ENCODE peak calls at places on chromosomes 3 and 15, in eight cellular contexts. I is AG08396; W is GM13976; Y is cardiac septum; L is HFFc6; P is stimulated activated CD8-positive, alpha-beta memory T cell treated with anti-CD3 and anti-CD28 coated beads, Interleukin-4, amount 100 ng/mL, for 4 hours; U is brain microvascular endothelial cell; S is T-helper 2 cell. F is an unnamed sample.

GRCh38 chr3:43455233-43455632 is 166.6 kb downstream of the ANO10 start:
- DNase-seq in I (peak), W (no peak), Y (no peak), L (peak), P (no peak), U (peak), S (no peak), F (peak)

GRCh38 chr3:23202203-23202920 is 765 bp upstream of the UBE2E2 start:
- DNase-seq in I (no peak), W (no peak), Y (no peak), L (no peak), P (no peak), U (peak), S (no peak), F (no peak)

GRCh38 chr3:39445927-39446326 is 21.6 kb upstream of the MOBP start:
- DNase-seq in I (no peak), W (no peak), Y (no peak), L (no peak), P (no peak), U (no peak), S (no peak), F (no peak)

GRCh38 chr15:75727851-75728715 is 15.4 kb upstream of the CSPG4 start:
- DNase-seq in I (peak), W (peak), Y (no peak), L (no peak), P (peak), U (no peak), S (peak), F (no peak)

GRCh38 chr15:70301396-70301795 is 203.7 kb upstream of the TLE3 start:
- DNase-seq in I (no peak), W (no peak), Y (no peak), L (no peak), P (no peak), U (no peak), S (no peak), F (no peak)

GRCh38 chr15:38208779-38209178 is 43.9 kb upstream of the SPRED1 start:
- DNase-seq in I (no peak), W (no peak), Y (no peak), L (no peak), P (no peak), U (no peak), S (no peak), F (no peak)

GRCh38 chr3:66450389-66451022 is 50.3 kb downstream of the LRIG1 start:
- DNase-seq in I (peak), W (no peak), Y (peak), L (peak), P (no peak), U (no peak), S (no peak), F (no peak)

GRCh38 chr15:81222007-81222406 is 25.3 kb downstream of the IL16 start:
- DNase-seq in I (no peak), W (no peak), Y (no peak), L (no peak), P (no peak), U (no peak), S (no peak), F (no peak)

GRCh38 chr3:12541625-12542024 is 3.7 kb downstream of the MKRN2OS start:
- DNase-seq in I (no peak), W (no peak), Y (no peak), L (no peak), P (no peak), U (no peak), S (no peak), F (no peak)

GRCh38 chr15:53522878-53523455 is 236.5 kb downstream of the WDR72 start:
- DNase-seq in I (no peak), W (no peak), Y (no peak), L (no peak), P (no peak), U (no peak), S (no peak), F (no peak)

GRCh38 chr3:40109641-40110490 is 199.6 kb upstream of the EIF1B start:
- DNase-seq in I (no peak), W (no peak), Y (no peak), L (peak), P (no peak), U (no peak), S (no peak), F (no peak)

GRCh38 chr3:50655009-50655830 is 19.5 kb upstream of the DOCK3 start:
- DNase-seq in I (no peak), W (no peak), Y (peak), L (peak), P (no peak), U (no peak), S (no peak), F (no peak)

GRCh38 chr3:17151598-17152373 is 267.0 kb downstream of the PLCL2 start:
- DNase-seq in I (no peak), W (peak), Y (no peak), L (no peak), P (peak), U (peak), S (peak), F (no peak)

GRCh38 chr15:95417761-95418160 is 912.7 kb upstream of the NR2F2 start:
- DNase-seq in I (no peak), W (no peak), Y (no peak), L (no peak), P (no peak), U (no peak), S (no peak), F (no peak)

GRCh38 chr15:98682992-98683701 is 34.8 kb downstream of the IGF1R start:
- DNase-seq in I (peak), W (no peak), Y (no peak), L (no peak), P (no peak), U (no peak), S (no peak), F (no peak)

GRCh38 chr3:141825216-141826011 is 51.0 kb upstream of the ATP1B3 start:
- DNase-seq in I (no peak), W (no peak), Y (no peak), L (no peak), P (no peak), U (no peak), S (no peak), F (no peak)

GRCh38 chr3:156353535-156353934 is 201.4 kb downstream of the SSR3 start:
- DNase-seq in I (no peak), W (no peak), Y (no peak), L (no peak), P (no peak), U (no peak), S (no peak), F (no peak)

GRCh38 chr3:132622756-132623155 is 25.7 kb downstream of the ACKR4 start:
- DNase-seq in I (no peak), W (no peak), Y (no peak), L (no peak), P (no peak), U (no peak), S (no peak), F (no peak)

GRCh38 chr3:77281721-77282120 is 241.8 kb downstream of the ROBO2 start:
- DNase-seq in I (no peak), W (no peak), Y (no peak), L (no peak), P (no peak), U (no peak), S (no peak), F (no peak)

GRCh38 chr3:38138347-38139190 is at the start of gene MYD88:
- DNase-seq in I (peak), W (peak), Y (peak), L (peak), P (peak), U (peak), S (peak), F (no peak)

GRCh38 chr15:59594493-59594942 is 17.1 kb upstream of the GCNT3 start:
- DNase-seq in I (peak), W (no peak), Y (no peak), L (peak), P (no peak), U (peak), S (no peak), F (peak)

GRCh38 chr3:120681506-120682038 is 467 bp downstream of the HGD start:
- DNase-seq in I (no peak), W (no peak), Y (no peak), L (no peak), P (no peak), U (no peak), S (no peak), F (no peak)

GRCh38 chr15:76259392-76259791 is 51.9 kb downstream of the ETFA start:
- DNase-seq in I (no peak), W (no peak), Y (no peak), L (no peak), P (no peak), U (no peak), S (no peak), F (no peak)

GRCh38 chr3:50242371-50242770 is 6.4 kb downstream of the GNAI2 start:
- DNase-seq in I (no peak), W (no peak), Y (no peak), L (no peak), P (no peak), U (no peak), S (no peak), F (no peak)

GRCh38 chr3:70885636-70886035 is 573.2 kb upstream of the MDFIC2 start:
- DNase-seq in I (no peak), W (no peak), Y (no peak), L (no peak), P (no peak), U (no peak), S (no peak), F (no peak)

GRCh38 chr3:168049366-168049974 is 46.3 kb downstream of the GOLIM4 start:
- DNase-seq in I (peak), W (no peak), Y (no peak), L (peak), P (no peak), U (no peak), S (no peak), F (no peak)

GRCh38 chr3:54641226-54642014 is 286.4 kb downstream of the LRTM1 start:
- DNase-seq in I (no peak), W (no peak), Y (no peak), L (no peak), P (no peak), U (no peak), S (no peak), F (no peak)

GRCh38 chr15:101502572-101503295 is 13.2 kb upstream of the PCSK6 start:
- DNase-seq in I (no peak), W (peak), Y (peak), L (no peak), P (no peak), U (no peak), S (no peak), F (no peak)

GRCh38 chr15:77552066-77552465 is 80.6 kb downstream of the LINGO1 start:
- DNase-seq in I (no peak), W (no peak), Y (no peak), L (no peak), P (no peak), U (no peak), S (no peak), F (no peak)

GRCh38 chr3:126147147-126147931 is 33.0 kb downstream of the ALDH1L1 start:
- DNase-seq in I (no peak), W (no peak), Y (peak), L (no peak), P (no peak), U (no peak), S (no peak), F (no peak)

GRCh38 chr3:62607287-62608029 is 234.1 kb upstream of the FEZF2 start:
- DNase-seq in I (no peak), W (no peak), Y (no peak), L (peak), P (no peak), U (peak), S (no peak), F (peak)

GRCh38 chr3:71817262-71817661 is 32.3 kb upstream of the PROK2 start:
- DNase-seq in I (no peak), W (no peak), Y (no peak), L (no peak), P (no peak), U (no peak), S (no peak), F (no peak)

GRCh38 chr3:52041118-52041847 is 15.1 kb downstream of the DUSP7 start:
- DNase-seq in I (no peak), W (no peak), Y (no peak), L (no peak), P (no peak), U (no peak), S (no peak), F (no peak)

F was measured in GM04503.